ENCODE peak calls at places on chromosomes 12 and 14, in five cellular contexts. Y, M, F, R and T are unnamed samples.

GRCh38 chr12:1189163-1189562 is 198.1 kb downstream of the ERC1 start:
- DNase-seq in Y (no peak), M (no peak), F (no peak), R (no peak), T (no peak)

GRCh38 chr12:106791531-106791930 is 17.0 kb downstream of the RIC8B start:
- DNase-seq in Y (no peak), M (no peak), F (no peak), R (no peak), T (no peak)

GRCh38 chr14:29724991-29725390 is 202.7 kb downstream of the PRKD1 start:
- DNase-seq in Y (no peak), M (no peak), F (peak; percentile 53), R (peak; percentile 41), T (no peak)

GRCh38 chr14:88614218-88614907 is 51.5 kb downstream of the ZC3H14 start:
- DNase-seq in Y (no peak), M (no peak), F (peak; percentile 61), R (peak; percentile 75), T (no peak)

GRCh38 chr12:91542048-91542447 is 359.4 kb upstream of the DCN start:
- DNase-seq in Y (no peak), M (no peak), F (no peak), R (no peak), T (no peak)

GRCh38 chr14:32669416-32669815 is 269.3 kb upstream of the NPAS3 start:
- DNase-seq in Y (no peak), M (no peak), F (no peak), R (peak; percentile 16), T (no peak)

GRCh38 chr12:11782914-11783420 is 133.5 kb downstream of the ETV6 start:
- DNase-seq in Y (no peak), M (no peak), F (no peak), R (no peak), T (no peak)

GRCh38 chr14:96077983-96078686 is 39.0 kb downstream of the C14orf132 start:
- DNase-seq in Y (no peak), M (no peak), F (no peak), R (no peak), T (no peak)

GRCh38 chr12:109718390-109718789 is 4.8 kb downstream of the FAM222A start:
- DNase-seq in Y (no peak), M (no peak), F (peak; percentile 15), R (no peak), T (no peak)

GRCh38 chr12:83476695-83477094 is 790.0 kb downstream of the TMTC2 start:
- DNase-seq in Y (no peak), M (no peak), F (no peak), R (no peak), T (no peak)

GRCh38 chr14:104342435-104343293 is 204.3 kb downstream of the KIF26A start:
- DNase-seq in Y (peak; percentile 19), M (no peak), F (no peak), R (no peak), T (no peak)

GRCh38 chr12:52637299-52637698 is 14.7 kb downstream of the KRT2 start:
- DNase-seq in Y (no peak), M (no peak), F (no peak), R (no peak), T (no peak)

GRCh38 chr14:97709552-97709951 is 912.4 kb downstream of the VRK1 start:
- DNase-seq in Y (no peak), M (no peak), F (no peak), R (no peak), T (peak; percentile 14)